ENCODE peak calls at places on chromosomes 16 and 17, in ten cellular contexts. F, R, P, Q, N, C, G, Y, H and T are unnamed samples.

GRCh38 chr17:81927145-81927652 is 336 bp downstream of the MAFG start:
- DNase-seq in C (no peak), F (peak; percentile 54), G (no peak), Q (no peak), R (peak; percentile 46), H (no peak), P (no peak), N (no peak), Y (no peak), T (peak; percentile 96)

GRCh38 chr16:49786926-49787557 is 68.9 kb downstream of the ZNF423 start:
- DNase-seq in R (no peak), G (no peak), F (no peak), N (no peak), Q (no peak), P (no peak), Y (no peak), H (no peak), C (no peak), T (peak; percentile 77)

GRCh38 chr17:38455288-38455915 is 27.1 kb downstream of the ARHGAP23 start:
- DNase-seq in H (no peak), Q (no peak), R (no peak), N (no peak), F (no peak), Y (no peak), G (no peak), P (no peak), C (peak; percentile 64), T (peak; percentile 82)

GRCh38 chr16:20853076-20853597 is 46.8 kb downstream of the REXO5 start:
- DNase-seq in C (no peak), H (peak; percentile 84), Y (no peak), F (no peak), Q (no peak), R (no peak), G (no peak), N (no peak), P (no peak), T (no peak)

GRCh38 chr16:89444151-89444723 is 46.1 kb downstream of the ANKRD11 start:
- DNase-seq in Q (no peak), G (no peak), H (no peak), R (no peak), F (no peak), P (no peak), N (no peak), Y (no peak), C (peak; percentile 78), T (no peak)

GRCh38 chr17:72852267-72852945 is 240.1 kb downstream of the SLC39A11 start:
- DNase-seq in F (no peak), C (no peak), R (no peak), G (no peak), P (no peak), Y (no peak), H (no peak), Q (peak; percentile 3), N (no peak), T (no peak)

GRCh38 chr17:72189781-72190593 is 69.2 kb downstream of the SOX9 start:
- DNase-seq in Q (no peak), G (no peak), Y (no peak), R (no peak), N (no peak), H (no peak), C (no peak), F (no peak), P (no peak), T (peak; percentile 59)

GRCh38 chr16:69469807-69470561 is 45.6 kb downstream of the CYB5B start:
- DNase-seq in F (peak; percentile 41), R (no peak), Y (peak; percentile 58), P (no peak), G (no peak), Q (no peak), N (no peak), C (no peak), H (no peak), T (no peak)

GRCh38 chr17:83202002-83203000 is 122.9 kb downstream of the METRNL start:
- DNase-seq in Q (no peak), G (no peak), P (peak; percentile 2), H (no peak), F (no peak), R (peak; percentile 10), N (no peak), C (no peak), Y (no peak), T (peak; percentile 37)

GRCh38 chr16:25413962-25414361 is 156.3 kb upstream of the ZKSCAN2 start:
- DNase-seq in H (peak; percentile 35), N (no peak), F (no peak), G (no peak), C (no peak), P (no peak), R (no peak), Q (peak; percentile 8), Y (no peak), T (no peak)

GRCh38 chr17:50845260-50846147 is 10.1 kb downstream of the WFIKKN2 start:
- DNase-seq in P (no peak), H (peak; percentile 34), R (no peak), Q (peak; percentile 61), F (no peak), Y (no peak), N (no peak), C (no peak), G (peak; percentile 52), T (peak; percentile 95)

GRCh38 chr16:10386517-10387377 is 886 bp downstream of the ATF7IP2 start:
- DNase-seq in H (peak; percentile 10), R (no peak), N (no peak), Q (no peak), C (no peak), F (no peak), G (peak; percentile 37), Y (no peak), P (no peak), T (peak; percentile 35)

DNA sequence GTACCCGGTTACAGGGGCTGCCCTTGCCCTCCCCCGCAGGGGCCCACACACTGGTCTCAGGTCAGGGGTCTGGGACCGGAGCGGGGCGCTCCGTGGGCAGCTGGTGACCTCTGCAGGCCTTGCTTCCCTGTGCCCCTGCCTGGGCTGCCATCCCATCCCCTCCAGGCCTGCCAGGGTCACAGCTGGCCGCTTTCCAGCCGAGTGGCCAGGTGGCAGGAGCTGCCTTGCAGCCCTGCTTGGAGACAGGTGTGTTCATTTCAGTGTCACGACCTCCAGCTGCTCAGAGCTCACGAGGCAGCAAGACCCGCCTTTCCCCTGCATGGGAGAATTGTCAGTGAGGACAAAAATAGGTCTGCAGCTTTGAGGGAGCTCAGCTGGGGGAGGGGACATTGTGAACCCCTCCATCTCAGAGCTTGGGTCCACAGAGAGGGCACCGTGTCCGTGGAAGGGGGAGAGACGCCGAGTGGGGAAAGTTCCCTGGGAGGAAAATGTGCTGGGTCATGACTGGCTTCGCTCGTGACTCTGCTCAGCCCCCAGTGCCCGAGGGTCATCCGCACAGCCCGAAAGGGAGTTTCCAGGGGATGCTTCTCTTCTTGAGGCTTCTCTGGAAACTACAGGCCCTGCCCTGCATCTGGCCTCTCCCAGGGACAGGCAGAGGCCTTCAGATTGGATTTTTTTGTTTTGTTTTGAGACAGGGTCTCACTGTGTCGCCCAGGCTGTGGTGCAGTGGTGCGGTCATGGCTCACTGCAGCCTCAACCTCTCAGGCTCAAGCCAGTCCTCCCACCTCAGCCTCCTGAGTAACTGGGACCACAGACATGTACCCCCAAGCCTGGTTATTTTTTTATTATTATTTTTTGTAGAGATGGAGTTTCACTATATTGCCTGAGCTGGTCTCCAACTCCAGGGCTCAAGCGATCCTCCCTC is 10.0 kb upstream of the GSE1 start:
- DNase-seq in F (peak; percentile 69), H (no peak), Q (no peak), P (peak; percentile 86), R (no peak), N (no peak), Y (peak; percentile 54), C (no peak), G (no peak), T (no peak)
- TF ChIP-seq CTCF in F (no peak), H (no peak), Q (no peak), P (no peak), R (no peak), N (no peak), Y (no peak), C (no peak), G (no peak), T (no peak)

GRCh38 chr16:55035956-55036355 is 105.3 kb downstream of the IRX5 start:
- DNase-seq in Q (peak; percentile 72), Y (no peak), C (no peak), N (no peak), P (no peak), G (no peak), R (no peak), F (no peak), H (no peak), T (peak; percentile 76)

GRCh38 chr16:55037051-55037450 is 106.4 kb downstream of the IRX5 start:
- DNase-seq in H (no peak), R (no peak), Y (no peak), Q (no peak), P (no peak), C (no peak), G (no peak), F (no peak), N (no peak), T (no peak)

GRCh38 chr16:55033225-55034156 is 102.8 kb downstream of the IRX5 start:
- DNase-seq in F (no peak), C (no peak), Y (no peak), H (no peak), G (no peak), P (no peak), N (no peak), Q (no peak), R (no peak), T (no peak)

GRCh38 chr16:55036371-55036821 is 105.7 kb downstream of the IRX5 start:
- DNase-seq in N (no peak), Y (no peak), F (no peak), Q (no peak), G (no peak), H (no peak), P (no peak), R (no peak), C (no peak), T (no peak)

DNA sequence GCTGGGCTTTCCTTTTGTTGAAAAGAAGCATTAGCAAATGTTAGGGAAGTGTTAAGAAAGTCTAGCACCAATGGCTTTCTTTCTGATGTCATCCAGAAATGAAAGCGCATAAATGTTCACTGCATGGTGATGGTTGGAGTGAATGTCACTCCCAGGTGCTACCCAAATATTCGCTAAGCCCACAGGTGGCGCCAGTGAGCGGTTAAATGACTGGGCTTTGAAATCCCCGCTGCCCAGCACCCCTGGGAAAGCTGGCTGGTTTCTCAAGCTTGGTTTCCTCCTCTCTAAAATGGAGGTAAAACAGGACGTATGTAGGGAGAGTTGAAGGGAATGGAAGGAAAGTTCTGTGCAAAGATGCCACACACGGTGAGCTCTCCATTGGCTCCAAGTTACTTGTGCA is 104.4 kb downstream of the IRX5 start:
- DNase-seq in C (peak; percentile 51), G (no peak), F (peak; percentile 63), H (no peak), Q (no peak), Y (peak; percentile 45), P (peak; percentile 34), N (peak; percentile 65), R (no peak), T (no peak)
- TF ChIP-seq CTCF in C (peak; percentile 72), G (peak; percentile 17), F (no peak), H (peak; percentile 48), Q (peak; percentile 38), Y (peak; percentile 18), P (peak; percentile 57), N (peak; percentile 68), R (no peak), T (peak; percentile 51)

GRCh38 chr17:36152639-36153120 is 23.8 kb downstream of the TBC1D3B start:
- DNase-seq in P (no peak), G (peak; percentile 46), Q (peak; percentile 45), Y (no peak), R (no peak), F (no peak), N (no peak), H (peak; percentile 18), C (no peak), T (no peak)
- TF ChIP-seq CTCF in P (no peak), G (peak; percentile 27), Q (peak; percentile 40), Y (peak; percentile 13), R (no peak), F (no peak), N (no peak), H (no peak), C (no peak), T (no peak)

GRCh38 chr17:19769946-19770652 is 22.0 kb upstream of the ALDH3A1 start:
- DNase-seq in R (no peak), C (no peak), Q (peak; percentile 81), F (no peak), H (peak; percentile 98), N (no peak), Y (peak; percentile 6), P (no peak), G (peak; percentile 18), T (peak; percentile 87)
- TF ChIP-seq CTCF in R (no peak), C (no peak), Q (no peak), F (no peak), H (no peak), N (no peak), Y (no peak), P (no peak), G (no peak), T (no peak)